ENCODE peak calls at places on chromosomes 7 and 10, in four cellular contexts. R, J, L and S are unnamed samples.
A peak's percentile ranks its signal among the peaks of the same experiment; 100 is the strongest.

GRCh38 chr10:110989016-110989415 is 69.6 kb downstream of the SHOC2 start:
- DNase-seq in R (no peak), J (no peak), L (no peak), S (no peak)

GRCh38 chr7:27175626-27176342 is 1.7 kb upstream of the HOXA10 start:
- DNase-seq in R (no peak), J (peak; percentile 27), L (no peak), S (peak; percentile 22)

GRCh38 chr7:123557016-123557630 is 495 bp downstream of the NDUFA5 start:
- DNase-seq in R (no peak), J (no peak), L (no peak), S (no peak)

GRCh38 chr7:115297651-115298050 is 375.8 kb downstream of the MDFIC start:
- DNase-seq in R (peak; percentile 26), J (no peak), L (no peak), S (no peak)

GRCh38 chr10:61835069-61835908 is 66.2 kb upstream of the ARID5B start:
- DNase-seq in R (peak; percentile 29), J (no peak), L (no peak), S (no peak)

GRCh38 chr10:83332695-83333094 is 806.6 kb upstream of the GHITM start:
- DNase-seq in R (no peak), J (no peak), L (no peak), S (no peak)

GRCh38 chr10:77532068-77532467 is 105.5 kb downstream of the KCNMA1 start:
- DNase-seq in R (no peak), J (no peak), L (no peak), S (peak; percentile 34)

GRCh38 chr7:721619-722248 is 4.8 kb upstream of the DNAAF5 start:
- DNase-seq in R (no peak), J (no peak), L (no peak), S (no peak)

GRCh38 chr10:48470893-48471805 is 133.7 kb downstream of the ARHGAP22 start:
- DNase-seq in R (peak; percentile 11), J (no peak), L (no peak), S (no peak)

GRCh38 chr7:23242935-23243334 is 3.6 kb upstream of the GPNMB start:
- DNase-seq in R (no peak), J (no peak), L (no peak), S (no peak)

GRCh38 chr7:1664711-1665591 is 5.1 kb upstream of the ELFN1 start:
- DNase-seq in R (peak; percentile 60), J (peak; percentile 63), L (no peak), S (peak; percentile 67)

GRCh38 chr7:141231018-141231792 is 157.3 kb downstream of the TMEM178B start:
- DNase-seq in R (no peak), J (no peak), L (no peak), S (no peak)

GRCh38 chr10:69445094-69445493 is 6.2 kb upstream of the TSPAN15 start:
- DNase-seq in R (no peak), J (no peak), L (no peak), S (no peak)

GRCh38 chr10:71908998-71909397 is 55.2 kb upstream of the CHST3 start:
- DNase-seq in R (no peak), J (no peak), L (no peak), S (peak; percentile 20)

GRCh38 chr10:124632064-124632531 is 112.1 kb downstream of the FAM53B start:
- DNase-seq in R (peak; percentile 94), J (peak; percentile 61), L (no peak), S (no peak)

GRCh38 chr7:140501941-140502340 is 22.6 kb upstream of the MKRN1 start:
- DNase-seq in R (peak; percentile 70), J (no peak), L (no peak), S (no peak)

GRCh38 chr7:96218844-96219243 is 103.1 kb downstream of the SLC25A13 start:
- DNase-seq in R (no peak), J (no peak), L (no peak), S (no peak)

GRCh38 chr7:1985071-1985470 is 247.7 kb downstream of the MAD1L1 start:
- DNase-seq in R (no peak), J (no peak), L (no peak), S (no peak)

GRCh38 chr10:82968533-82968932 is 1093.5 kb downstream of the NRG3 start:
- DNase-seq in R (no peak), J (no peak), L (no peak), S (no peak)

GRCh38 chr7:27395626-27396025 is 153.0 kb downstream of the EVX1 start:
- DNase-seq in R (no peak), J (no peak), L (no peak), S (no peak)

GRCh38 chr10:88541116-88541626 is 41.9 kb downstream of the RNLS start:
- DNase-seq in R (no peak), J (no peak), L (no peak), S (no peak)

GRCh38 chr7:106423111-106423510 is 138.3 kb upstream of the NAMPT start:
- DNase-seq in R (no peak), J (no peak), L (no peak), S (no peak)

GRCh38 chr10:59068581-59069191 is 107.8 kb upstream of the PHYHIPL start:
- DNase-seq in R (no peak), J (no peak), L (no peak), S (no peak)

GRCh38 chr7:139124084-139124914 is 14.8 kb upstream of the ZC3HAV1 start:
- DNase-seq in R (no peak), J (no peak), L (no peak), S (no peak)

GRCh38 chr10:60757422-60757895 is 20.8 kb upstream of the CDK1 start:
- DNase-seq in R (no peak), J (no peak), L (no peak), S (no peak)

GRCh38 chr10:99966306-99966705 is 43.4 kb downstream of the DNMBP start:
- DNase-seq in R (no peak), J (no peak), L (no peak), S (no peak)

GRCh38 chr10:5297466-5297865 is 67.3 kb upstream of the UCN3 start:
- DNase-seq in R (no peak), J (no peak), L (no peak), S (peak; percentile 65)

GRCh38 chr7:141462958-141463357 is 88.3 kb upstream of the AGK start:
- DNase-seq in R (no peak), J (no peak), L (no peak), S (no peak)

GRCh38 chr7:37657798-37658197 is 25.8 kb upstream of the GPR141 start:
- DNase-seq in R (no peak), J (no peak), L (no peak), S (no peak)

GRCh38 chr7:92749327-92749730 is 87.0 kb downstream of the CDK6 start:
- DNase-seq in R (no peak), J (no peak), L (no peak), S (no peak)
- H3K4me1 ChIP-seq in R (no peaks in the 10 kb centered on the region), J (no peaks in the 10 kb centered on the region), L (peaks cover 10% of the 10 kb centered on the region), S (peaks cover 36% of the 10 kb centered on the region)

GRCh38 chr7:152424348-152425108 is 11.3 kb downstream of the KMT2C start:
- DNase-seq in R (no peak), J (no peak), L (no peak), S (no peak)
- H3K4me1 ChIP-seq in R (peaks cover 18% of the 10 kb centered on the region), J (no peaks in the 10 kb centered on the region), L (peaks cover 29% of the 10 kb centered on the region), S (no peaks in the 10 kb centered on the region)

DNA sequence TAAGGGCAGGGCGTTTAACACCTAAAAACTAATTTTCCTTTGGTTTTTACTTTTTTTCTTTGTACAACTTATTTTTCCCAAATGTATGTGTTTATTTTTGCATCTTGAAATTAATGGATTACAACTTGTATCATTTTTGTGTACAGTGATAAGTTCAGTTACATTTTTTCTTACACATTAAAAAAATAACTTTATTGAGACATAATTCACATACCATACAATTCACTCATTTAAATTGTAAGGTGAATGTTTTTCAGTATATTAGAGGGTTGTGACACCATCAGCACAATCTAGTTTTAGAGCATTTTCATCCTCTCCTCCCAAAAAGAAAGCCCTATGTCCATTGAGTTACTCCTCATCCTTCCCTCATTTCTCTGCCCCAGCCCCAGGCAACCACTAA is 11.6 kb downstream of the OGDH start:
- DNase-seq in R (no peak), J (no peak), L (no peak), S (no peak)
- H3K4me1 ChIP-seq in R (peaks cover 25% of the 10 kb centered on the region), J (no peaks in the 10 kb centered on the region), L (peaks cover 18% of the 10 kb centered on the region), S (peaks cover 10% of the 10 kb centered on the region)

GRCh38 chr10:43344051-43344450 is 27.4 kb upstream of the FXYD4 start:
- DNase-seq in R (no peak), J (no peak), L (no peak), S (no peak)
- H3K4me1 ChIP-seq in R (no peaks in the 10 kb centered on the region), J (no peaks in the 10 kb centered on the region), L (no peaks in the 10 kb centered on the region), S (peaks cover 8% of the 10 kb centered on the region)